ENCODE peak calls at places on chromosomes 3 and 15, in six cellular contexts. G is uterus; I is cardiac muscle cell; H is heart left ventricle; N is lung; T is CD4-positive, alpha-beta memory T cell. E is an unnamed sample.

GRCh38 chr15:27358751-27359434 is 387.9 kb downstream of the GABRG3 start:
- DNase-seq in G (no peak), I (peak; percentile 61), H (no peak), N (no peak), T (no peak), E (no peak)

GRCh38 chr3:127796751-127797150 is 25.6 kb downstream of the MGLL start:
- DNase-seq in G (no peak), I (no peak), H (no peak), N (no peak), T (no peak), E (no peak)

GRCh38 chr3:61357902-61358301 is 106.7 kb upstream of the FHIT start:
- DNase-seq in G (no peak), I (no peak), H (no peak), N (no peak), T (no peak), E (no peak)

GRCh38 chr15:63156086-63156707 is 1.1 kb downstream of the RPS27L start:
- DNase-seq in G (no peak), I (no peak), H (no peak), N (no peak), T (no peak), E (no peak)

GRCh38 chr3:46960081-46960701 is 16.4 kb downstream of the CCDC12 start:
- DNase-seq in G (no peak), I (no peak), H (no peak), N (no peak), T (no peak), E (no peak)

GRCh38 chr3:69948246-69948862 is 51.2 kb upstream of the SAMMSON start:
- DNase-seq in G (no peak), I (peak; percentile 49), H (no peak), N (no peak), T (no peak), E (no peak)

GRCh38 chr3:46913644-46914043 is 36.1 kb downstream of the PTH1R start:
- DNase-seq in G (peak; percentile 20), I (peak; percentile 64), H (no peak), N (no peak), T (no peak), E (no peak)

GRCh38 chr3:150878290-150878689 is 26.9 kb downstream of the MINDY4B start:
- DNase-seq in G (no peak), I (no peak), H (no peak), N (no peak), T (no peak), E (no peak)

GRCh38 chr15:59885832-59886231 is 118.3 kb upstream of the FOXB1 start:
- DNase-seq in G (no peak), I (peak; percentile 18), H (no peak), N (no peak), T (no peak), E (no peak)

GRCh38 chr15:62506217-62506805 is 341.2 kb upstream of the C2CD4B start:
- DNase-seq in G (no peak), I (peak; percentile 77), H (peak; percentile 21), N (no peak), T (no peak), E (no peak)

GRCh38 chr3:193096076-193096475 is 144.9 kb upstream of the PLAAT1 start:
- DNase-seq in G (no peak), I (peak; percentile 56), H (no peak), N (no peak), T (no peak), E (no peak)

GRCh38 chr3:185687479-185687878 is 101.4 kb downstream of the SENP2 start:
- DNase-seq in G (no peak), I (no peak), H (no peak), N (no peak), T (no peak), E (no peak)

GRCh38 chr3:85631070-85631469 is 672.3 kb downstream of the CADM2 start:
- DNase-seq in G (no peak), I (no peak), H (no peak), N (no peak), T (no peak), E (no peak)

GRCh38 chr3:135226057-135226456 is 431.0 kb downstream of the EPHB1 start:
- DNase-seq in G (no peak), I (no peak), H (no peak), N (no peak), T (no peak), E (no peak)

GRCh38 chr15:88256261-88257230 is at the start of gene NTRK3:
- DNase-seq in G (peak; percentile 46), I (peak; percentile 53), H (no peak), N (no peak), T (no peak), E (no peak)

GRCh38 chr15:84953136-84953535 is 28.5 kb upstream of the PDE8A start:
- DNase-seq in G (no peak), I (no peak), H (no peak), N (no peak), T (no peak), E (no peak)

GRCh38 chr3:122355612-122356011 is 27.4 kb downstream of the MIX23 start:
- DNase-seq in G (no peak), I (no peak), H (no peak), N (no peak), T (no peak), E (no peak)

GRCh38 chr15:99424978-99425665 is 140.7 kb upstream of the MEF2A start:
- DNase-seq in G (peak; percentile 54), I (peak; percentile 46), H (peak; percentile 55), N (no peak), T (peak; percentile 24), E (no peak)

GRCh38 chr15:43800286-43801136 is at the start of gene HYPK:
- DNase-seq in G (peak; percentile 93), I (peak; percentile 86), H (peak; percentile 95), N (peak; percentile 93), T (peak; percentile 90), E (peak; percentile 88)

GRCh38 chr3:58092516-58092915 is 84.3 kb downstream of the FLNB start:
- DNase-seq in G (no peak), I (no peak), H (no peak), N (no peak), T (no peak), E (no peak)

DNA sequence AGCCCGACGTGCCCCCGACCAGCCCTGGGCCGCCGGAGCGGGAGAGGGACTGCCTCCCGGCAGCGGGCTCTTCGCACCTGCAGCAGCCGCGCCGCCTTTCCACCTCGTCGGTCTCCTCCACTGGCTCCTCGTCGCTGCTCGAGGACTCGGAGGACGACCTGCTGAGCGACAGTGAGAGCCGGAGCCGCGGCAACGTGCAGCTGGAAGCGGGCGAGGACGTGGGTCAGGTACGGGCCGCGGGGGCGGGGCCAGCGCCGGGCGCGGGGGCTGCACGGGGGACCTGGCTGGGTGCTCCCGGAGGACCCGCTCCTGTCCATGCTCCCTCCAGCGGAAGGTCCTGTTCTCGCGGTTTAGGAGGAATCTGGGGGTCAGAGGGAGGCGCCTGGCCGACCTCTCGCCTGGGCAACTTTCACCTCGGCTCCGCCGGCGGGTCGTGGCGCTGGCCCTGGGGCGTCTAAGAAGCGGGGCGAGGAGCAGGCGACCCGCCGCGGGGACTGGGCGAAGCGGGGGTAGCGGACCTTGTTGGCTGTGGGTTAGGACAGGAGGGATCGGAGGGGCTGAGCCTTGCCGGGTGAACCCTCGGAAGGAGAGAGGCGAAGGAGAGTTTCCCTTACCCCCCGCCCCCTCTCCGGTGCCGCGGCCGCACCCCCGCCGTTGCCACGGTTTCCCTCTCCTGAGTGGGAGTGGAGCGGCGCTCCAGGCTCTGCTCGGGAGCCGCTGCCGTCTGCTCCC is 682 bp downstream of the ITPKA start:
- DNase-seq in G (peak; percentile 23), I (peak; percentile 39), H (no peak), N (no peak), T (peak; percentile 35), E (no peak)
- H3K27me3 ChIP-seq in G (peaks cover 17% of the 10 kb centered on the region), I (peaks cover 80% of the 10 kb centered on the region), H (no peaks in the 10 kb centered on the region), N (no peaks in the 10 kb centered on the region), T (peaks cover 19% of the 10 kb centered on the region), E (peaks cover 32% of the 10 kb centered on the region)

GRCh38 chr15:83287541-83288027 is 3.1 kb upstream of the BNC1 start:
- DNase-seq in G (no peak), I (no peak), H (no peak), N (no peak), T (no peak), E (no peak)

GRCh38 chr15:83283813-83284562 is 476 bp downstream of the BNC1 start:
- DNase-seq in G (no peak), I (peak; percentile 17), H (no peak), N (no peak), T (no peak), E (no peak)

GRCh38 chr15:83284563-83285283 is at the start of gene BNC1:
- DNase-seq in G (no peak), I (peak; percentile 17), H (no peak), N (no peak), T (no peak), E (no peak)

GRCh38 chr15:83285979-83286553 is 1.6 kb upstream of the BNC1 start:
- DNase-seq in G (no peak), I (no peak), H (no peak), N (no peak), T (no peak), E (no peak)

GRCh38 chr15:83285284-83285978 is 967 bp upstream of the BNC1 start:
- DNase-seq in G (no peak), I (no peak), H (no peak), N (no peak), T (no peak), E (no peak)
- H3K27me3 ChIP-seq in G (peaks cover 10% of the 10 kb centered on the region), I (peaks cover 52% of the 10 kb centered on the region), H (peaks cover 6% of the 10 kb centered on the region), N (peaks cover 5% of the 10 kb centered on the region), T (peaks cover 21% of the 10 kb centered on the region), E (peaks cover 8% of the 10 kb centered on the region)

GRCh38 chr3:184230603-184231528 is 1.5 kb downstream of the VWA5B2 start:
- DNase-seq in G (no peak), I (peak; percentile 13), H (no peak), N (no peak), T (no peak), E (no peak)
- H3K27me3 ChIP-seq in G (peaks cover 19% of the 10 kb centered on the region), I (peaks cover 92% of the 10 kb centered on the region), H (peaks cover 26% of the 10 kb centered on the region), N (no peaks in the 10 kb centered on the region), T (peaks cover 40% of the 10 kb centered on the region), E (peaks cover 42% of the 10 kb centered on the region)

DNA sequence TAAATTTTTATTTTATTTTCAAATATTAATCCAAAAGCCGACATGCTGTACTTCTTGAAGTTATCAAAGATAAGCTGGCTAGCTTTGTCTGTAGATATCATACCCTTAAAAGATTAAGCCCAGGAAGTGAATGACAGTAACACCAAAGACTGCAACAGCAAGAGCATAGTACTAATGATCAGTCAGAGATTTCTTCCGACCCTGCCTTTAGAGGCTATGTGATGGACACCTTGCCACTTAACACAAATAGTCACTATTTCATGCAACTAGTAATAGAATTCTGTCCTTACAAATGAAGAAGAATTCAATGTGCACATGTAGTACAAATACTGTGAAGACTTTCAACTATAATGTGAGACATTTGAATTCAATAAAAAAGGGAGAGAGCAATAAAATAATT is 9.2 kb upstream of the MBNL1 start:
- DNase-seq in G (no peak), I (no peak), H (no peak), N (no peak), T (no peak), E (no peak)
- H3K27me3 ChIP-seq in G (no peaks in the 10 kb centered on the region), I (peaks cover 78% of the 10 kb centered on the region), H (no peaks in the 10 kb centered on the region), N (no peaks in the 10 kb centered on the region), T (no peaks in the 10 kb centered on the region), E (no peaks in the 10 kb centered on the region)

GRCh38 chr3:30233924-30234666 is 372.3 kb upstream of the TGFBR2 start:
- DNase-seq in G (no peak), I (no peak), H (no peak), N (no peak), T (no peak), E (no peak)

GRCh38 chr3:30236011-30236410 is 370.4 kb upstream of the TGFBR2 start:
- DNase-seq in G (no peak), I (no peak), H (no peak), N (no peak), T (no peak), E (no peak)

GRCh38 chr3:30231277-30232141 is 374.9 kb upstream of the TGFBR2 start:
- DNase-seq in G (no peak), I (no peak), H (no peak), N (no peak), T (no peak), E (no peak)

GRCh38 chr3:30232142-30232541 is 374.3 kb upstream of the TGFBR2 start:
- DNase-seq in G (peak; percentile 23), I (no peak), H (peak; percentile 28), N (no peak), T (no peak), E (no peak)

GRCh38 chr3:30232546-30232945 is 373.9 kb upstream of the TGFBR2 start:
- DNase-seq in G (no peak), I (no peak), H (no peak), N (no peak), T (no peak), E (no peak)
- H3K27me3 ChIP-seq in G (no peaks in the 10 kb centered on the region), I (no peaks in the 10 kb centered on the region), H (no peaks in the 10 kb centered on the region), N (no peaks in the 10 kb centered on the region), T (no peaks in the 10 kb centered on the region), E (no peaks in the 10 kb centered on the region)